ENCODE peak calls at places on chromosomes 7 and 10, in five cellular contexts. I is K562, Y is HCT116, T is GM12878, H is H1. N is an unnamed sample.

GRCh38 chr10:103111031-103111917 is 81.8 kb downstream of the NT5C2 start:
- DNase-seq in I (no peak), Y (no peak), T (peak; percentile 81), H (no peak), N (peak; percentile 15)

GRCh38 chr10:4755286-4756009 is 70.6 kb upstream of the AKR1E2 start:
- DNase-seq in I (no peak), Y (no peak), T (no peak), H (no peak), N (no peak)

GRCh38 chr7:13414661-13415105 is 574.8 kb downstream of the ETV1 start:
- DNase-seq in I (no peak), Y (no peak), T (no peak), H (no peak), N (no peak)

GRCh38 chr7:104548861-104549260 is 220.5 kb downstream of the LHFPL3 start:
- DNase-seq in I (peak; percentile 9), Y (peak; percentile 1), T (no peak), H (no peak), N (no peak)

GRCh38 chr10:95821766-95822165 is 65.8 kb downstream of the ENTPD1 start:
- DNase-seq in I (no peak), Y (no peak), T (no peak), H (no peak), N (no peak)

GRCh38 chr7:123712619-123713018 is 36.2 kb downstream of the WASL start:
- DNase-seq in I (no peak), Y (no peak), T (no peak), H (no peak), N (no peak)

GRCh38 chr7:113159746-113160339 is 41.5 kb upstream of the SMIM30 start:
- DNase-seq in I (peak; percentile 75), Y (peak; percentile 39), T (no peak), H (peak; percentile 51), N (peak; percentile 30)

GRCh38 chr7:30352169-30352568 is 67.8 kb downstream of the ZNRF2 start:
- DNase-seq in I (no peak), Y (no peak), T (no peak), H (no peak), N (no peak)

GRCh38 chr7:31633894-31634494 is 53.0 kb upstream of the PPP1R17 start:
- DNase-seq in I (peak; percentile 39), Y (peak; percentile 34), T (no peak), H (no peak), N (peak; percentile 56)

GRCh38 chr7:93301736-93302135 is 69.6 kb downstream of the VPS50 start:
- DNase-seq in I (no peak), Y (no peak), T (no peak), H (no peak), N (no peak)

GRCh38 chr10:124058346-124059003 is 34.9 kb downstream of the CHST15 start:
- DNase-seq in I (no peak), Y (no peak), T (no peak), H (no peak), N (no peak)

GRCh38 chr7:40455485-40455884 is 320.7 kb downstream of the SUGCT start:
- DNase-seq in I (no peak), Y (no peak), T (no peak), H (no peak), N (peak; percentile 17)

GRCh38 chr7:11616466-11616865 is 215.5 kb downstream of the THSD7A start:
- DNase-seq in I (no peak), Y (no peak), T (no peak), H (no peak), N (no peak)

GRCh38 chr7:28627263-28627653 is 214.9 kb downstream of the CREB5 start:
- DNase-seq in I (no peak), Y (no peak), T (no peak), H (no peak), N (no peak)

GRCh38 chr10:75437693-75438092 is 6.3 kb downstream of the LRMDA start:
- DNase-seq in I (no peak), Y (no peak), T (no peak), H (no peak), N (no peak)

GRCh38 chr7:88090671-88091070 is 129.2 kb downstream of the SRI start:
- DNase-seq in I (no peak), Y (no peak), T (no peak), H (no peak), N (no peak)

GRCh38 chr10:98268694-98269386 is 846 bp upstream of the LOXL4 start:
- DNase-seq in I (peak; percentile 37), Y (no peak), T (no peak), H (no peak), N (peak; percentile 72)

GRCh38 chr7:66564045-66564444 is 64.6 kb upstream of the KCTD7 start:
- DNase-seq in I (no peak), Y (no peak), T (no peak), H (no peak), N (no peak)

GRCh38 chr7:6614941-6615737 is at the start of gene ZNF853:
- DNase-seq in I (no peak), Y (no peak), T (no peak), H (peak; percentile 72), N (no peak)

GRCh38 chr10:129047001-129047400 is 420.0 kb upstream of the MGMT start:
- DNase-seq in I (no peak), Y (no peak), T (no peak), H (no peak), N (no peak)

GRCh38 chr10:44995914-44996633 is 4.6 kb upstream of the ZNF22 start:
- DNase-seq in I (no peak), Y (no peak), T (no peak), H (peak; percentile 38), N (peak; percentile 94)

GRCh38 chr7:26182706-26183105 is 17.8 kb downstream of the HNRNPA2B1 start:
- DNase-seq in I (no peak), Y (no peak), T (no peak), H (no peak), N (no peak)

GRCh38 chr10:2980791-2981360 is 86.5 kb upstream of the PFKP start:
- DNase-seq in I (no peak), Y (no peak), T (no peak), H (no peak), N (no peak)

GRCh38 chr10:7211857-7212577 is 198.8 kb downstream of the SFMBT2 start:
- DNase-seq in I (no peak), Y (no peak), T (no peak), H (no peak), N (no peak)

GRCh38 chr7:108613147-108613948 is 43.7 kb downstream of the DNAJB9 start:
- DNase-seq in I (peak; percentile 57), Y (peak; percentile 33), T (no peak), H (no peak), N (peak; percentile 32)

GRCh38 chr10:30788307-30788706 is 158.8 kb upstream of the LYZL2 start:
- DNase-seq in I (no peak), Y (no peak), T (no peak), H (no peak), N (no peak)

GRCh38 chr10:72011468-72011867 is 47.3 kb downstream of the CHST3 start:
- DNase-seq in I (no peak), Y (no peak), T (no peak), H (no peak), N (no peak)

GRCh38 chr10:73182568-73182967 is 14.6 kb downstream of the FAM149B1 start:
- DNase-seq in I (no peak), Y (no peak), T (no peak), H (no peak), N (no peak)

GRCh38 chr10:125859128-125859817 is 21.8 kb downstream of the DHX32 start:
- DNase-seq in I (no peak), Y (no peak), T (no peak), H (no peak), N (no peak)

GRCh38 chr7:148234715-148235114 is 355.9 kb upstream of the C7orf33 start:
- DNase-seq in I (no peak), Y (no peak), T (no peak), H (no peak), N (no peak)

GRCh38 chr10:52488606-52489485 is 174.8 kb downstream of the DKK1 start:
- DNase-seq in I (peak; percentile 6), Y (no peak), T (no peak), H (no peak), N (peak; percentile 46)

GRCh38 chr7:95411036-95411435 is 14.9 kb upstream of the PON3 start:
- DNase-seq in I (no peak), Y (no peak), T (no peak), H (no peak), N (no peak)

DNA sequence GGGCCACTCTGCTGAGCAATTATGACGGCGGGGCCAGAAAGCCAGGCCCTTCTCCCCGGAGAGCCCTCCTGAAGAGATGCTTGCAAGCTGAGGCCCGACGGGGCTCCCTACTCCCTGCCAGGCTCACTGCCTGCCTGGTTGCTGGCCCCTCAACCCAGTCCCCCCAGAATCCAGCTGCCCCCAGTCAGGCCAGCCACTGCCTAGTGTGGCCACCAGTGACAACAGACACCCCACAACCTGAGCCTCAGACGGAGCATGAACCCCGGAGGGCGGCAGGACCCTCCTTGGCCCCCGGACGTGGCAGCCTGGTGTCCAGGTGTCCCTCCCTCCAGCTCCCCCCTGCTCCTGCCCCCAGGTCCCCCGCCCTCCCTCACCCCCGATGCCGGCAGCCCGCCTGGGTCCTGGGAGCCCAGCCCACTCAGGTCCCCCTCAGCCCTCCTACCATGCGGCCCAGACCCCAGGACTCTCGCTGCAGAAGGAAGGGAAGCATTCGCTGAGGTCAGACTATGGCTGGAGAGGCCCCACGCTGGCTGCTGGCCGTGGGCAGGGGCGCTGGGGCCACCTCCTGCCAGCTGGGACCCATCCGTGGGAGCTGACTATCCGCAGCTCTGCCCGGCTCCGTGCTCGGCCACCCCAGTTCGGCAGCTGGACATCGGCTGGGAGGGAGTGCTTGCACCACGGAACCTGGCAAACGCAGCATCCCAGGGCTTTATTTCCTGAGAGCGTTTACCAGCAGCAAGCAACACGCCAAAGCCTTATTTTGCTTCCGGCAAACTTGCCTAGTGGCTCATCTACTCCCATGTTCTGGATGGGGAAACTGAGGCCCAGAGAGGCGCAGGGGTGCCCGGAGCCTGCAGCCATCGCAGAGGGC is 89.8 kb downstream of the UNCX start:
- DNase-seq in I (no peak), Y (no peak), T (no peak), H (no peak), N (no peak)
- TF ChIP-seq EZH2 in I (no peak), Y (no peak), T (no peak), H (no peak), N (no peak)

GRCh38 chr7:68776326-68776725 is 821.9 kb upstream of the AUTS2 start:
- DNase-seq in I (no peak), Y (no peak), T (no peak), H (no peak), N (no peak)
- TF ChIP-seq ATF3 in I (no peak), Y (no peak), T (no peak), H (no peak), N (no peak)

GRCh38 chr10:120455004-120455403 is 2.0 kb upstream of the PLPP4 start:
- DNase-seq in I (no peak), Y (no peak), T (no peak), H (no peak), N (no peak)

GRCh38 chr10:120457431-120458172 is 575 bp downstream of the PLPP4 start:
- DNase-seq in I (no peak), Y (no peak), T (no peak), H (no peak), N (no peak)

GRCh38 chr10:120455606-120456005 is 1.4 kb upstream of the PLPP4 start:
- DNase-seq in I (no peak), Y (no peak), T (no peak), H (no peak), N (no peak)

GRCh38 chr10:120456626-120457430 is at the start of gene PLPP4:
- DNase-seq in I (peak; percentile 16), Y (no peak), T (no peak), H (peak; percentile 65), N (no peak)

GRCh38 chr10:120456143-120456625 is 843 bp upstream of the PLPP4 start:
- DNase-seq in I (no peak), Y (no peak), T (no peak), H (peak; percentile 61), N (no peak)
- TF ChIP-seq EZH2 in I (no peak), Y (no peak), T (no peak), H (no peak), N (no peak)

GRCh38 chr10:17144757-17145156 is 15.1 kb upstream of the CUBN start:
- DNase-seq in I (no peak), Y (no peak), T (peak; percentile 9), H (no peak), N (no peak)
- TF ChIP-seq ATF3 in I (no peak), Y (no peak), T (no peak), H (no peak), N (no peak)